ENCODE peak calls at places on chromosome 11, in five cellular contexts. U is tibial nerve, C is neuronal stem cell, J is transverse colon, Q is mesendoderm. G is an unnamed sample.

GRCh38 chr11:125995313-125995712 is 49.5 kb downstream of the VSIG10L2 start:
- DNase-seq in U (no peak), C (no peak), J (no peak), Q (no peak), G (no peak)

GRCh38 chr11:19953342-19953741 is 206.9 kb downstream of the DBX1 start:
- DNase-seq in U (no peak), C (no peak), J (no peak), Q (peak), G (peak)

GRCh38 chr11:57476223-57476882 is 16.0 kb downstream of the RTN4RL2 start:
- DNase-seq in U (no peak), C (no peak), J (peak), Q (no peak), G (no peak)

GRCh38 chr11:86177319-86177718 is 67.2 kb upstream of the EED start:
- DNase-seq in U (no peak), C (no peak), J (no peak), Q (no peak), G (no peak)

GRCh38 chr11:72116019-72116755 is 3.7 kb upstream of the ANAPC15 start:
- DNase-seq in U (no peak), C (no peak), J (no peak), Q (no peak), G (no peak)

GRCh38 chr11:102411142-102411541 is 41.4 kb downstream of the TMEM123 start:
- DNase-seq in U (no peak), C (no peak), J (no peak), Q (no peak), G (no peak)

GRCh38 chr11:14972581-14973490 is 685 bp upstream of the CALCA start:
- DNase-seq in U (no peak), C (no peak), J (no peak), Q (peak), G (no peak)

GRCh38 chr11:96105944-96106343 is 182.0 kb upstream of the MTMR2 start:
- DNase-seq in U (no peak), C (no peak), J (no peak), Q (no peak), G (no peak)

GRCh38 chr11:65493367-65494176 is 5.3 kb upstream of the MALAT1 start:
- DNase-seq in U (peak), C (no peak), J (peak), Q (peak), G (peak)

GRCh38 chr11:45102810-45103621 is 43.4 kb upstream of the PRDM11 start:
- DNase-seq in U (no peak), C (peak), J (peak), Q (peak), G (peak)

GRCh38 chr11:97345031-97345430 is 955.2 kb downstream of the JRKL start:
- DNase-seq in U (no peak), C (no peak), J (no peak), Q (no peak), G (no peak)

GRCh38 chr11:91394718-91395414 is 829.8 kb upstream of the FAT3 start:
- DNase-seq in U (no peak), C (no peak), J (no peak), Q (no peak), G (no peak)

GRCh38 chr11:45423036-45423435 is 136.9 kb upstream of the SYT13 start:
- DNase-seq in U (no peak), C (no peak), J (no peak), Q (no peak), G (no peak)

GRCh38 chr11:61862714-61863547 is 28.4 kb downstream of the FADS3 start:
- DNase-seq in U (no peak), C (no peak), J (no peak), Q (no peak), G (no peak)

GRCh38 chr11:2534131-2534956 is 89.5 kb downstream of the KCNQ1 start:
- DNase-seq in U (no peak), C (no peak), J (peak), Q (no peak), G (no peak)

GRCh38 chr11:10051868-10052586 is 242.0 kb downstream of the SBF2 start:
- DNase-seq in U (no peak), C (no peak), J (no peak), Q (peak), G (no peak)

GRCh38 chr11:108897071-108897481 is 232.2 kb downstream of the DDX10 start:
- DNase-seq in U (no peak), C (peak), J (no peak), Q (no peak), G (no peak)

GRCh38 chr11:93133710-93134109 is 64.1 kb downstream of the SLC36A4 start:
- DNase-seq in U (no peak), C (no peak), J (no peak), Q (no peak), G (peak)

GRCh38 chr11:6307879-6308278 is 12.4 kb downstream of the CAVIN3 start:
- DNase-seq in U (no peak), C (no peak), J (no peak), Q (no peak), G (no peak)

GRCh38 chr11:128521697-128522062 is 65.7 kb downstream of the ETS1 start:
- DNase-seq in U (no peak), C (no peak), J (no peak), Q (no peak), G (no peak)

GRCh38 chr11:59787816-59788215 is 22.8 kb downstream of the MRPL16 start:
- DNase-seq in U (no peak), C (no peak), J (no peak), Q (peak), G (peak)
- H3K4me3 ChIP-seq in U (no peak), C (no peak), J (no peak), Q (no peak), G (no peak)

GRCh38 chr11:67436459-67437081 is 912 bp downstream of the PTPRCAP start:
- DNase-seq in U (no peak), C (no peak), J (peak), Q (peak), G (no peak)
- H3K4me3 ChIP-seq in U (no peak), C (peak), J (peak), Q (no peak), G (no peak)

GRCh38 chr11:35143509-35144102 is 4.6 kb downstream of the CD44 start:
- DNase-seq in U (no peak), C (no peak), J (no peak), Q (no peak), G (no peak)
- H3K4me3 ChIP-seq in U (no peak), C (no peak), J (no peak), Q (no peak), G (no peak)

DNA sequence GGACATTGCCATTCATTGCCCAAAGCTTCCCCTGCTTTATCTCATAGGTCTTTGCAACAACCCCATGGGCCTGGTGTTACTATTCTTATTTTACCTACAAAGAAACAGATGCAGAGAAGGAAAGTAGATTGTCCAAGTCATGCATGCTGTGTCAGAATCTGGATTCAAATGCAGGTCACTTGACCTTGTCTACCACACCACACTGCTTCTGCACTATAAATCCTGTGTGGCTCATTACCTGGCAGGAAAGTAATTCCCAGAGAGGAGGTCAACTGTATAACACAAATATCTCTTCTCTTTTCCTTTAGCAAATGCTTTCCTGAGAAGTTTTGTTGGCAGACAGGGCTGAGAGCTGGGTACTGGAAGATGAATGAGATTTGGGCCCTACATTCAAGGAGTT is 18.5 kb downstream of the PLEKHB1 start:
- DNase-seq in U (no peak), C (no peak), J (no peak), Q (no peak), G (no peak)
- H3K4me3 ChIP-seq in U (no peak), C (no peak), J (no peak), Q (no peak), G (no peak)

GRCh38 chr11:35170503-35170902 is 31.5 kb downstream of the CD44 start:
- DNase-seq in U (no peak), C (no peak), J (no peak), Q (no peak), G (no peak)

GRCh38 chr11:35174666-35175065 is 35.7 kb downstream of the CD44 start:
- DNase-seq in U (no peak), C (no peak), J (no peak), Q (no peak), G (peak)

GRCh38 chr11:35173620-35174278 is 34.8 kb downstream of the CD44 start:
- DNase-seq in U (no peak), C (no peak), J (no peak), Q (no peak), G (no peak)

GRCh38 chr11:35171226-35171625 is 32.3 kb downstream of the CD44 start:
- DNase-seq in U (no peak), C (no peak), J (no peak), Q (peak), G (no peak)

DNA sequence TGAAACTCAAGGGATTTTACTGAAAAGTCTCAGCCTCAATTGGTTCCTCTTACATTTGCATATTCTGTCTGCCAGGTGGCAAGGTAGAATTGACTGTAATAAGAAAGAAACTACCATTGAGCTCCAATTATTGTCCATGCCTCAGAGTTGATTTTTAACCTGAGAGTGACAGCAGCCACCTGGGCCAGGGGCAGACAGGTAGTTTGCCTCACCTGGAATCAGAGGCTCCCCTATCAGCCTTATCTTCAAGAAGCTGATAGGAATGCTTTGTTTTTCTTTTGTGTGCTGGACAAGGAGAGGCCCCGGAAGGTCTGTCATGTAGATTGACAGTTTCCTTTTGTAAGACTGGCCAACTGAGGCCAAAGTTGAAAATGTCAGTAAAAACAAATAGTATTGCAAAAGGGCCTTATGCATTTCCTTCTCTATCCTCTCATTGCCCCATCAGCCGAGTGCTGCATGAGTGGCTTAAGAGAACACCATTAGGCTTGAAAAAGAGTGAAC is 34.1 kb downstream of the CD44 start:
- DNase-seq in U (no peak), C (no peak), J (peak), Q (no peak), G (no peak)
- H3K4me3 ChIP-seq in U (no peak), C (no peak), J (no peak), Q (no peak), G (no peak)

G was measured in skeletal muscle cell.